ENCODE peak calls at places on chromosomes 3 and 15, in five cellular contexts. D is CD8-positive, alpha-beta T cell; F is omental fat pad; X is stimulated activated CD8-positive, alpha-beta memory T cell treated with anti-CD3 and anti-CD28 coated beads, Interleukin-4, amount 100 ng/mL, for 48 hours; A is heart left ventricle. S is an unnamed sample.

GRCh38 chr15:100833432-100834389 is 45.9 kb upstream of the ALDH1A3 start:
- DNase-seq in X (no peak), F (no peak), D (no peak), A (no peak), S (peak)

GRCh38 chr3:46280105-46280797 is 38.0 kb downstream of the CCR3 start:
- DNase-seq in A (no peak), X (peak), D (peak), F (peak), S (peak)

GRCh38 chr3:38577089-38578080 is 72.1 kb downstream of the SCN5A start:
- DNase-seq in A (no peak), X (peak), D (no peak), F (no peak), S (no peak)

GRCh38 chr15:55791576-55792400 is 48.8 kb upstream of the PRTG start:
- DNase-seq in D (no peak), F (no peak), X (no peak), A (no peak), S (peak)

GRCh38 chr15:81863157-81863556 is 182.7 kb downstream of the MEX3B start:
- DNase-seq in X (no peak), D (no peak), F (no peak), A (no peak), S (peak)

GRCh38 chr3:2420919-2421318 is 322.3 kb downstream of the CNTN4 start:
- DNase-seq in D (no peak), X (no peak), A (no peak), F (no peak), S (no peak)

GRCh38 chr3:79767953-79768282 is at the start of gene ROBO1:
- DNase-seq in A (no peak), F (no peak), X (no peak), D (no peak), S (no peak)

GRCh38 chr15:63348392-63348791 is 33.3 kb downstream of the CA12 start:
- DNase-seq in F (no peak), X (no peak), A (peak), D (no peak), S (peak)

GRCh38 chr3:107235923-107236315 is 141.3 kb upstream of the CCDC54 start:
- DNase-seq in F (no peak), X (peak), D (peak), A (no peak), S (peak)

GRCh38 chr3:173411288-173412064 is 13.9 kb downstream of the NLGN1 start:
- DNase-seq in X (no peak), D (no peak), A (no peak), F (no peak), S (peak)

GRCh38 chr15:88729581-88729980 is 73.7 kb upstream of the ACAN start:
- DNase-seq in D (no peak), X (no peak), A (no peak), F (no peak), S (no peak)

GRCh38 chr15:90895571-90896117 is 7.5 kb upstream of the MAN2A2 start:
- DNase-seq in A (no peak), X (no peak), D (no peak), F (no peak), S (no peak)

S was measured in amniotic epithelial cell.